ENCODE peak calls at places on chromosomes 13 and 19, in eight cellular contexts. O is PC-9, W is OCI-LY7, J is BJ, C is foreskin fibroblast, D is fibroblast of the aortic adventitia, U is gastrocnemius medialis, H is cardiac muscle cell. S is an unnamed sample.
A peak's percentile ranks its signal among the peaks of the same experiment; 100 is the strongest.

GRCh38 chr13:67736646-67737420 is 506.7 kb upstream of the PCDH9 start:
- DNase-seq in C (peak; percentile 59), D (peak; percentile 13), H (peak; percentile 6), U (no peak), J (no peak), O (no peak), W (peak; percentile 1), S (no peak)

GRCh38 chr19:28166025-28166424 is 1046.9 kb downstream of the UQCRFS1 start:
- DNase-seq in U (no peak), C (no peak), O (no peak), J (no peak), W (no peak), D (no peak), H (no peak), S (no peak)

GRCh38 chr19:40523322-40524047 is 53.2 kb upstream of the SHKBP1 start:
- DNase-seq in U (peak; percentile 33), W (peak; percentile 84), O (peak; percentile 61), J (no peak), C (peak; percentile 61), H (peak; percentile 70), D (peak; percentile 47), S (no peak)

GRCh38 chr13:103898481-103898880 is 832.3 kb upstream of the SLC10A2 start:
- DNase-seq in W (no peak), U (no peak), J (no peak), O (no peak), C (no peak), H (no peak), D (no peak), S (no peak)

GRCh38 chr19:12065100-12065538 is 588 bp downstream of the ZNF844 start:
- DNase-seq in C (peak; percentile 64), W (no peak), U (no peak), H (peak; percentile 54), D (peak; percentile 45), O (peak; percentile 36), J (no peak), S (peak; percentile 36)

GRCh38 chr13:94710881-94711560 is 1.3 kb downstream of the SOX21 start:
- DNase-seq in U (no peak), H (no peak), J (no peak), O (no peak), D (no peak), W (no peak), C (peak; percentile 37), S (peak; percentile 62)

GRCh38 chr13:26867451-26868067 is 107.0 kb upstream of the GPR12 start:
- DNase-seq in O (no peak), W (peak; percentile 13), U (no peak), C (peak; percentile 58), D (peak; percentile 43), H (peak; percentile 45), J (no peak), S (no peak)

GRCh38 chr19:703651-704446 is 4.9 kb upstream of the PALM start:
- DNase-seq in W (peak; percentile 81), O (peak; percentile 43), C (peak; percentile 53), D (peak; percentile 50), U (peak; percentile 47), J (no peak), H (peak; percentile 68), S (no peak)

GRCh38 chr19:58406818-58407657 is 1.4 kb upstream of the ZNF584 start:
- DNase-seq in U (no peak), D (no peak), C (peak; percentile 54), W (peak; percentile 32), H (no peak), O (no peak), J (no peak), S (no peak)

GRCh38 chr13:24135674-24136300 is 24.7 kb upstream of the SPATA13 start:
- DNase-seq in D (peak; percentile 60), C (no peak), J (no peak), W (no peak), O (no peak), H (peak; percentile 60), U (no peak), S (no peak)

GRCh38 chr19:13597625-13598024 is 91.3 kb upstream of the CACNA1A start:
- DNase-seq in D (peak; percentile 86), U (no peak), W (peak; percentile 74), O (peak; percentile 40), H (peak; percentile 83), J (no peak), C (peak; percentile 86), S (no peak)

GRCh38 chr19:43501661-43502418 is 2.7 kb downstream of the PHLDB3 start:
- DNase-seq in W (no peak), U (no peak), C (no peak), O (no peak), H (no peak), J (no peak), D (no peak), S (no peak)

GRCh38 chr13:38735655-38736440 is 49.0 kb downstream of the FREM2 start:
- DNase-seq in H (no peak), O (no peak), W (no peak), U (no peak), D (no peak), J (no peak), C (no peak), S (no peak)

GRCh38 chr19:13208964-13209796 is 59.0 kb downstream of the IER2 start:
- DNase-seq in W (no peak), D (no peak), C (peak; percentile 20), J (no peak), U (no peak), H (no peak), O (no peak), S (no peak)

GRCh38 chr19:56245062-56245740 is 27.3 kb upstream of the EDDM13 start:
- DNase-seq in H (no peak), U (no peak), W (no peak), D (no peak), O (no peak), J (no peak), C (peak; percentile 21), S (no peak)

GRCh38 chr13:81001828-81002385 is 661.0 kb upstream of the SPRY2 start:
- DNase-seq in C (peak; percentile 16), D (no peak), H (no peak), U (no peak), J (no peak), O (no peak), W (no peak), S (no peak)

GRCh38 chr13:94674609-94675348 is 37.6 kb downstream of the SOX21 start:
- DNase-seq in H (peak; percentile 58), J (no peak), O (no peak), W (peak; percentile 55), U (no peak), D (peak; percentile 57), C (peak; percentile 59), S (peak; percentile 29)

GRCh38 chr13:94352057-94352456 is 127.4 kb downstream of the DCT start:
- DNase-seq in C (peak; percentile 20), U (no peak), W (no peak), H (peak; percentile 49), D (peak; percentile 16), O (no peak), J (no peak), S (no peak)

GRCh38 chr13:74218291-74218690 is 84.1 kb upstream of the KLF12 start:
- DNase-seq in W (no peak), C (no peak), J (no peak), O (no peak), H (no peak), U (no peak), D (no peak), S (no peak)

GRCh38 chr13:22311734-22312404 is 641.0 kb downstream of the FGF9 start:
- DNase-seq in D (no peak), J (no peak), W (no peak), C (no peak), H (no peak), O (no peak), U (peak; percentile 27), S (peak; percentile 73)

GRCh38 chr13:30881191-30881651 is 24.9 kb upstream of the MEDAG start:
- DNase-seq in W (no peak), U (peak; percentile 75), H (no peak), D (peak; percentile 85), O (no peak), C (no peak), J (no peak), S (peak; percentile 80)

GRCh38 chr19:11418518-11419506 is at the start of gene RGL3:
- DNase-seq in C (peak; percentile 33), H (no peak), W (no peak), O (peak; percentile 56), U (no peak), D (no peak), J (no peak), S (peak; percentile 43)

GRCh38 chr13:48403151-48403631 is 9.7 kb downstream of the LPAR6 start:
- DNase-seq in W (no peak), H (peak; percentile 67), J (no peak), U (no peak), C (peak; percentile 32), D (peak; percentile 62), O (no peak), S (no peak)
- H3K4me3 ChIP-seq in W (no peak overlapping the region), H (no peak overlapping the region), J (no peak overlapping the region), U (peak overlapping the region; percentile 25), C (no peak overlapping the region), D (peak overlapping the region; percentile 49), O (no peak overlapping the region), S (peak overlapping the region; percentile 11)

GRCh38 chr19:7294571-7295212 is 478 bp upstream of the INSR start:
- DNase-seq in C (peak; percentile 70), O (no peak), W (peak; percentile 81), D (peak; percentile 49), H (peak; percentile 52), U (peak; percentile 85), J (no peak), S (peak; percentile 78)
- TF ChIP-seq CTCF in C (peak; percentile 10), O (peak; percentile 53), W (peak; percentile 79), D (peak; percentile 28), H (peak; percentile 19), U (peak; percentile 56), J (peak; percentile 24), S (peak; percentile 68)

DNA sequence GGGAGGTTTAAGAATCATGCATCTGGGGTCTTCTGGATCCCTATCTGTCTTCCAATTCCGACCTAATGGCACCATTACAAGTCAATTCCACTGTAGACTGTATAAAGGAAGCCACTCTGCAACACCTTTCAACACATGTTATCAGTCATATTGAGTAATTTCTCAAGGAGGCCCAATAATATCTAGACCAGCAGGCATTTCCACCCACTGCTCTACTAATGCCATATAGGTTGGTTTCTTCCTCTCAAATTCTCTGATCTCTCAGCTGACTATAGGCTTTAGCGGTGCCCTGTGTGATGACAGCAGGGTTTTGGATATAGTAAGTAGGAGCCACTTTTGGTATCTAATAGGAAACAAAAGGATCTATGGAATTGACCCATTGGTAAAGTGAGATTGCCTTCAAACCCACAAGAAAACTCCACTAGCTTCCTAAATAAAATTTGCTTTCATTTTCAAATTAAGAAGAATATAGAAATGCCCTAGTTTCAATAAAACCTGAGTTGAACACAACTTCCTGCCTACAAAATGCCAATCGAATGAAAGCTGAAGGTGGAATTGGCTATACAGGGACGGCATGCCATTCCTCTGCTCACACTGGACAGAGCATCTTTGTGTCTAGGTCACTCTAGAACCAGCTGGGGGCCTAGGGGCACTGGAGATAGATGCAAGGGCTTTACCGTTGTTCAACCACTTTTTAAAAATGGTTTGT is 12.3 kb upstream of the ITM2B start:
- DNase-seq in C (no peak), J (no peak), U (no peak), H (no peak), D (no peak), O (no peak), W (no peak), S (no peak)
- H3K4me3 ChIP-seq in C (no peak overlapping the region), J (no peak overlapping the region), U (no peak overlapping the region), H (no peak overlapping the region), D (no peak overlapping the region), O (no peak overlapping the region), W (no peak overlapping the region), S (no peak overlapping the region)

DNA sequence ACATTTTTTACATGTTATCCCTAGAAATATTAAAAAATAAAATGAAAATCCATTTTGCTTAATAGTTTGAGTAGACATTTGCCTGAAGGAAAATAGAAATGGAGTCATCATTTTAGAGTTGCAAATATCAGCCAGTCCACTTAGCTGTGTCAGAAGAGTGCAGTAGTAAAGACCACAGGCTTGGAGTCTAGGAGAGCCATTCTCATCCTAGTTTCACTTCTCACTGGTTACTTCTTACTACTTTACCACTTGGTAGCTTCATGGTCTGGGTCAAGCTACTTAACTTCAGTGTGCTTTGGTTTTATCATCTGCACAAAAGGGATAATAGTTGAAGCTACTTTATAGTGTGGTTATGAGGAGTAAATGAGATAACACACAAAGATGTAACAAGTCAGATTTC is 286.5 kb upstream of the NBEA start:
- DNase-seq in J (no peak), D (no peak), C (no peak), W (no peak), H (no peak), U (no peak), O (no peak), S (no peak)
- TF ChIP-seq CTCF in J (no peak), D (no peak), C (no peak), W (no peak), H (no peak), U (no peak), O (no peak), S (no peak)